ENCODE peak calls at places on chromosomes 1 and 21, in four cellular contexts. B, D, W and T are unnamed samples.

GRCh38 chr1:230077436-230078221 is 10.6 kb downstream of the GALNT2 start:
- DNase-seq in B (no peak), D (no peak), W (no peak), T (no peak)

GRCh38 chr1:30384286-30385245 is 338.8 kb downstream of the MATN1 start:
- DNase-seq in B (no peak), D (no peak), W (no peak), T (no peak)

GRCh38 chr1:6691507-6691906 is 10.1 kb downstream of the DNAJC11 start:
- DNase-seq in B (no peak), D (no peak), W (no peak), T (no peak)

GRCh38 chr1:114334297-114334696 is 176.7 kb downstream of the TRIM33 start:
- DNase-seq in B (no peak), D (no peak), W (no peak), T (no peak)

GRCh38 chr1:58815069-58815679 is 31.3 kb upstream of the JUN start:
- DNase-seq in B (peak), D (peak), W (peak), T (peak)

GRCh38 chr1:18913065-18913502 is 10.7 kb upstream of the ALDH4A1 start:
- DNase-seq in B (peak), D (no peak), W (peak), T (peak)

GRCh38 chr1:109980324-109981127 is 4.0 kb upstream of the AHCYL1 start:
- DNase-seq in B (no peak), D (no peak), W (peak), T (peak)

GRCh38 chr1:38835230-38835827 is 24.2 kb downstream of the RRAGC start:
- DNase-seq in B (peak), D (peak), W (peak), T (peak)

GRCh38 chr1:20603473-20604464 is 14.9 kb downstream of the CDA start:
- DNase-seq in B (no peak), D (no peak), W (peak), T (no peak)

GRCh38 chr1:224223819-224224714 is 41.0 kb downstream of the DEGS1 start:
- DNase-seq in B (no peak), D (no peak), W (no peak), T (no peak)

GRCh38 chr1:220999872-221000863 is 120.9 kb downstream of the HLX start:
- DNase-seq in B (no peak), D (no peak), W (no peak), T (no peak)

GRCh38 chr1:240821925-240822324 is 210.0 kb upstream of the GREM2 start:
- DNase-seq in B (no peak), D (no peak), W (no peak), T (no peak)

GRCh38 chr1:10216148-10216749 is 5.9 kb downstream of the KIF1B start:
- DNase-seq in B (no peak), D (no peak), W (no peak), T (no peak)

GRCh38 chr1:47688161-47688560 is 250.3 kb downstream of the FOXD2 start:
- DNase-seq in B (no peak), D (no peak), W (no peak), T (no peak)

GRCh38 chr1:167528057-167528705 is 9.9 kb upstream of the CD247 start:
- DNase-seq in B (no peak), D (no peak), W (no peak), T (no peak)

GRCh38 chr1:216075339-216075738 is 347.9 kb downstream of the USH2A start:
- DNase-seq in B (no peak), D (no peak), W (no peak), T (no peak)

GRCh38 chr1:228205526-228206436 is 2.1 kb upstream of the OBSCN start:
- DNase-seq in B (no peak), D (no peak), W (no peak), T (no peak)

GRCh38 chr1:54791880-54792522 is 9.1 kb downstream of the TTC22 start:
- DNase-seq in B (peak), D (no peak), W (peak), T (peak)

GRCh38 chr1:171286032-171286705 is 27.8 kb upstream of the FMO4 start:
- DNase-seq in B (no peak), D (no peak), W (no peak), T (no peak)

GRCh38 chr1:173427146-173428054 is 49.7 kb upstream of the PRDX6 start:
- DNase-seq in B (no peak), D (no peak), W (no peak), T (no peak)

GRCh38 chr1:33433509-33434362 is 2.8 kb upstream of the PHC2 start:
- DNase-seq in B (peak), D (no peak), W (peak), T (no peak)

GRCh38 chr1:21050031-21050430 is 126.7 kb downstream of the EIF4G3 start:
- DNase-seq in B (no peak), D (no peak), W (no peak), T (no peak)

GRCh38 chr1:71783096-71783495 is 499.2 kb downstream of the NEGR1 start:
- DNase-seq in B (no peak), D (no peak), W (no peak), T (no peak)

GRCh38 chr1:43757343-43758053 is 50.2 kb downstream of the ST3GAL3 start:
- DNase-seq in B (no peak), D (no peak), W (peak), T (no peak)

GRCh38 chr1:242240061-242240460 is 241.2 kb upstream of the MAP1LC3C start:
- DNase-seq in B (no peak), D (no peak), W (no peak), T (no peak)

GRCh38 chr21:42590431-42591131 is 62.8 kb upstream of the PDE9A start:
- DNase-seq in B (no peak), D (no peak), W (no peak), T (no peak)

GRCh38 chr1:204560590-204560989 is 44.4 kb downstream of the MDM4 start:
- DNase-seq in B (no peak), D (no peak), W (no peak), T (no peak)

GRCh38 chr1:48207131-48207530 is 15.4 kb upstream of the SLC5A9 start:
- DNase-seq in B (no peak), D (no peak), W (no peak), T (no peak)

GRCh38 chr1:223540485-223541106 is 124.9 kb downstream of the CAPN8 start:
- DNase-seq in B (no peak), D (no peak), W (no peak), T (no peak)

GRCh38 chr1:100791586-100791985 is 72.0 kb downstream of the VCAM1 start:
- DNase-seq in B (no peak), D (no peak), W (no peak), T (no peak)

GRCh38 chr1:24503870-24504523 is 1.4 kb downstream of the RCAN3 start:
- DNase-seq in B (no peak), D (no peak), W (no peak), T (no peak)
- TF ChIP-seq NR2C2 in B (no peak), D (no peak), W (no peak), T (no peak)

DNA sequence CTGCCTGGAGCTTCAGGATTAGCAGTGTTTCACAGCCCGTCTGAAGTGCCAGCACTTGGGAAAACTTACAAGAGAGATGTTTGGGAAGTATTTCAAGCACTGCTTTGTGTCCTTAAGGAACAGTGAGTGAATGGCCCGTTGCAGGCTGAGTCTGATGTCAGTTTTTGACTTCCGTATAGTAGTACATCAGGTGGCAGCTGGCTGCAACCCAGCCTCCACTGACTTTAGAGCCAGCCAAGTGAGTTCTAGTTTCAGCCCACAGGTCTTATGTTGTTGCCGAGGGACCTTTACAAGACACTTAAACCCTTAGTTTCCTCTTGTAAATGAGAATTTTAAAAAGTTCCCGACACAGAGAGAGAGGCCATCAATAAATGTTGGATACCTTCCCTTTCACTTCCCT is 35.0 kb downstream of the UCK2 start:
- DNase-seq in B (no peak), D (no peak), W (no peak), T (no peak)
- TF ChIP-seq NR2C2 in B (no peak), D (no peak), W (no peak), T (no peak)

DNA sequence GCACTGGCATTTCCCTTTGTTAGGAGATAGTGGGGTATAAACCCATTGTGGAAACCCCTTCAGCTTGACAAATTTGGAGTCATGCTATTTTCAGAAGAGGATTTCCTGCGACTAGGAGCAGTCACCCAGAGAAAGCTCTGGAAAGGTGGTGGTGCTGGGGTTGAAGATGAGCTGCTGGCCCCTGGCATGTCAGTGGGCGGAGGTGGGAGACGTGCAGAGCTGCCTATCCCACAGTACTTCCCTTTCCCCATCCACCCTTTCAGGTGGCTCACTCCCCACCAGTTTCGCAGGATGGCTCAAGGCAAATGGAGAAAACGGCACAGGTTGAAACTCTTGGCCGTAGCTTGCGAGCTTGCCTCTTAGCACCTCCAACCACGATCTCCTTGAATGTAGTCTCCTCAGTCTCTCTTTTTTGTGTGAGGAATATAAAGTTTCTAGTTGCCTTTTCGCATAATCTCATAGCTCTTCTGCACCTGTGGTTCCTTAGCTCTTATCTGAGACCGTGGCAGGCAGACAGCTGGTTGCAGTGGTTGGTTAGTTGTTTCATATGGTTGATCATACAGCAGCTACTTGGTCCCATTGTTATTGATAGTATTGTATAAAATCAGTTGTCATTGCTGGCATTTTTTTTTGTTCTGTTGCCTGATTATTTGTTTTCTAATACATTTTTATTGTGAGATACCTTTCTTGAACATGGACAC is 48.2 kb downstream of the ADARB1 start:
- DNase-seq in B (no peak), D (no peak), W (no peak), T (no peak)
- TF ChIP-seq NR2C2 in B (no peak), D (no peak), W (no peak), T (no peak)

DNA sequence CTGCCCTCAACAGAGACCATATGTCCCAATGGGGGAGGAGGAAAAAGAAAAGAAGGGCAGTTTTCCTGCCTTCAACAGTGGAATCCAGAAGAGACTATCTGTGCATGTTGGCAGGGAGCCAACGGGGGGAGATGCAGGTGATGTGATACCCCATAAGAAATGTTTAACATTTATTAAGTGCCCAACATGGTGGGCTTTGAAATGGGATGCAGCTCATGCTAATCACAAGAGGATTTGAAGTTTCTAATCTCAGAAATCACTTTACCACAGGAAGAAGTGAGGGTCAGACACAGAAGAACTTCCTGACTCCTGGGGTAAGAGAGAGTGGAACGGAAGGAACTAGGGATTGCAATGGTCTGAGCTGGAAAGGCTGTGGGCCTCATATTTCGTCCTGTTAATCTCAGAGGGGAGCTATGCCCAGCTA is 16.2 kb downstream of the CSRP1 start:
- DNase-seq in B (no peak), D (no peak), W (no peak), T (no peak)
- TF ChIP-seq NR2C2 in B (no peak), D (no peak), W (no peak), T (no peak)

DNA sequence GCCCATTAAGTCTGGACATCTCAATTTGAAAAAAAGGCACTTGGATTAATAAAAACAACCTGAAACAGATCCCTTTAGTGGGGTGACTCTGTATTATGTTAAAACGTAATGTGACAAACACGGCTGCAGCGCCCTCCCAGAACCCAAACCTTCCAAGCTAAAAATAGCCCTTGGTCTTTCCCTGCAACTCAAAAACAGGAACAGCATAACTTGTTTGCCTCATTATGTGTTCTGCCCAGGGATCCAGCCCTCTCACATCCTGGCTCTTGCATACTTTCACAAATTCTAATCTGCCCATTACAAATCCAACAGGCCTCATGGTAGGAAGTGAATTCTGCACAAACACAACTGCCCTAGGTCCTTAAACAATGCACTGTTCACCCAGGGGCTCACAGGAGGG is 94.7 kb upstream of the GADD45A start:
- DNase-seq in B (peak), D (no peak), W (no peak), T (no peak)
- TF ChIP-seq NR2C2 in B (no peak), D (no peak), W (no peak), T (no peak)